ENCODE peak calls at places on chromosomes 13 and 19, in six cellular contexts. One of them, this sample, is unnamed.

GRCh38 chr19:20662421-20663105 is 1.2 kb upstream of the ZNF626 start:
- DNase-seq in WERI-Rb-1: no peak
- DNase-seq in T-helper 9 cell: no peak
- DNase-seq in iris pigment epithelial cell: no peak
- DNase-seq in RWPE1: no peak
- DNase-seq in AG08395: no peak
- DNase-seq in this sample: peak

GRCh38 chr19:39671739-39672363 is 16.1 kb downstream of the LGALS16 start:
- DNase-seq in WERI-Rb-1: peak
- DNase-seq in T-helper 9 cell: peak
- DNase-seq in iris pigment epithelial cell: peak
- DNase-seq in RWPE1: peak
- DNase-seq in AG08395: peak
- DNase-seq in this sample: peak

GRCh38 chr13:97976551-97977375 is 23.3 kb downstream of the IPO5 start:
- DNase-seq in WERI-Rb-1: peak
- DNase-seq in T-helper 9 cell: peak
- DNase-seq in iris pigment epithelial cell: peak
- DNase-seq in RWPE1: peak
- DNase-seq in AG08395: peak
- DNase-seq in this sample: peak

GRCh38 chr13:75263741-75264407 is 218.1 kb downstream of the TBC1D4 start:
- DNase-seq in WERI-Rb-1: no peak
- DNase-seq in T-helper 9 cell: no peak
- DNase-seq in iris pigment epithelial cell: peak
- DNase-seq in RWPE1: no peak
- DNase-seq in AG08395: peak
- DNase-seq in this sample: no peak

GRCh38 chr13:34164585-34164984 is 346.6 kb downstream of the RFC3 start:
- DNase-seq in WERI-Rb-1: no peak
- DNase-seq in T-helper 9 cell: no peak
- DNase-seq in iris pigment epithelial cell: peak
- DNase-seq in RWPE1: no peak
- DNase-seq in AG08395: no peak
- DNase-seq in this sample: no peak

GRCh38 chr13:33931397-33931987 is 113.5 kb downstream of the RFC3 start:
- DNase-seq in WERI-Rb-1: peak
- DNase-seq in T-helper 9 cell: no peak
- DNase-seq in iris pigment epithelial cell: peak
- DNase-seq in RWPE1: peak
- DNase-seq in AG08395: peak
- DNase-seq in this sample: peak

GRCh38 chr13:40982772-40983171 is 36.3 kb downstream of the ELF1 start:
- DNase-seq in WERI-Rb-1: no peak
- DNase-seq in T-helper 9 cell: no peak
- DNase-seq in iris pigment epithelial cell: peak
- DNase-seq in RWPE1: no peak
- DNase-seq in AG08395: no peak
- DNase-seq in this sample: peak

GRCh38 chr19:4589579-4590410 is 30.3 kb upstream of the SEMA6B start:
- DNase-seq in WERI-Rb-1: peak
- DNase-seq in T-helper 9 cell: no peak
- DNase-seq in iris pigment epithelial cell: no peak
- DNase-seq in RWPE1: no peak
- DNase-seq in AG08395: no peak
- DNase-seq in this sample: peak

GRCh38 chr13:100245099-100245498 is 156.2 kb downstream of the PCCA start:
- DNase-seq in WERI-Rb-1: no peak
- DNase-seq in T-helper 9 cell: no peak
- DNase-seq in iris pigment epithelial cell: no peak
- DNase-seq in RWPE1: no peak
- DNase-seq in AG08395: peak
- DNase-seq in this sample: no peak

This sample was measured in OCI-M1.